ENCODE peak calls at places on chromosomes 7 and 10, in four cellular contexts. B is HepG2, Q is SK-N-SH, A is K562. X is an unnamed sample.

GRCh38 chr7:55348502-55348901 is 16.6 kb upstream of the LANCL2 start:
- DNase-seq in B (no peak), Q (no peak), A (no peak), X (no peak)

GRCh38 chr10:13382759-13383753 is 35.0 kb upstream of the SEPHS1 start:
- DNase-seq in B (no peak), Q (no peak), A (no peak), X (peak)

GRCh38 chr10:98323221-98324164 is 55.5 kb upstream of the LOXL4 start:
- DNase-seq in B (peak), Q (no peak), A (peak), X (no peak)

GRCh38 chr10:132335189-132336063 is 3.4 kb downstream of the LRRC27 start:
- DNase-seq in B (peak), Q (no peak), A (peak), X (no peak)

GRCh38 chr10:110471566-110472139 is 26.1 kb upstream of the DUSP5 start:
- DNase-seq in B (no peak), Q (no peak), A (no peak), X (no peak)

GRCh38 chr7:86908948-86909347 is 150.5 kb downstream of the ELAPOR2 start:
- DNase-seq in B (no peak), Q (no peak), A (no peak), X (peak)

GRCh38 chr7:99729501-99730261 is 5.3 kb downstream of the CYP3A7 start:
- DNase-seq in B (peak), Q (no peak), A (no peak), X (no peak)

GRCh38 chr7:6392712-6393666 is 54.8 kb downstream of the DAGLB start:
- DNase-seq in B (no peak), Q (no peak), A (peak), X (no peak)

GRCh38 chr10:113099431-113100298 is 149.6 kb downstream of the TCF7L2 start:
- DNase-seq in B (no peak), Q (peak), A (no peak), X (no peak)

GRCh38 chr7:74262639-74263398 is 8.6 kb upstream of the RFC2 start:
- DNase-seq in B (peak), Q (no peak), A (no peak), X (no peak)

GRCh38 chr10:86520871-86521619 is 547 bp downstream of the WAPL start:
- DNase-seq in B (peak), Q (peak), A (peak), X (peak)

GRCh38 chr10:3261921-3262320 is 89.3 kb upstream of the PITRM1 start:
- DNase-seq in B (no peak), Q (no peak), A (no peak), X (no peak)

DNA sequence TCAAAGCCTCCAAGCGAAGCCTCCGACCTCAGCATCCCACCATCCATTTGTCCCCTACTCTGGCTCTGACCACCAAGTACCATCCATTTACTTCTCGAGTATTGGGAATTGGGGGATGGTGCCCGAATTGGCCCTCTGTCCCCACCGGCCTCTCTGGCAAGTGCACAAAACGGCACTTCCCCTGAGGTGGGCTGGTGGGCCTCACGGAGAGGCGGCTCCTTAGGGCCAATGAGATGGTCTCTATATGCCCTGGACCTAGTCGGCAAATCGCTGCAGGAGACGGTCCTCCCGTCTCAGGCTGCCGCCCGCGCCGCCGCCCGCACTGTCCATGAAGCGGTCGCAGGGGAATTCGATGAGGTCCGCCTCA is 2.8 kb downstream of the TRIL start:
- DNase-seq in B (no peak), Q (no peak), A (no peak), X (no peak)
- TF ChIP-seq FOXJ3 in B (no peak), Q (no peak), A (no peak), X (no peak)

GRCh38 chr7:30057741-30058140 is 29.5 kb downstream of the PLEKHA8 start:
- DNase-seq in B (no peak), Q (no peak), A (no peak), X (no peak)
- TF ChIP-seq FOXJ3 in B (no peak), Q (no peak), A (no peak), X (no peak)

GRCh38 chr7:93315896-93316295 is 83.7 kb downstream of the VPS50 start:
- DNase-seq in B (no peak), Q (no peak), A (no peak), X (no peak)

GRCh38 chr7:93314449-93314848 is 82.3 kb downstream of the VPS50 start:
- DNase-seq in B (no peak), Q (no peak), A (no peak), X (no peak)

GRCh38 chr7:93307131-93307660 is 75.0 kb downstream of the VPS50 start:
- DNase-seq in B (peak), Q (no peak), A (no peak), X (no peak)

GRCh38 chr7:93307943-93308342 is 75.8 kb downstream of the VPS50 start:
- DNase-seq in B (no peak), Q (no peak), A (no peak), X (no peak)

GRCh38 chr7:93310346-93310745 is 78.2 kb downstream of the VPS50 start:
- DNase-seq in B (no peak), Q (no peak), A (no peak), X (no peak)
- TF ChIP-seq FOXJ3 in B (no peak), Q (no peak), A (no peak), X (no peak)

GRCh38 chr10:103678104-103678526 is 177.3 kb downstream of the SH3PXD2A start:
- DNase-seq in B (no peak), Q (peak), A (no peak), X (no peak)
- TF ChIP-seq FOXJ3 in B (no peak), Q (no peak), A (no peak), X (no peak)

GRCh38 chr10:124671486-124672075 is 72.6 kb downstream of the FAM53B start:
- DNase-seq in B (peak), Q (peak), A (peak), X (no peak)

GRCh38 chr10:124670849-124671248 is 73.3 kb downstream of the FAM53B start:
- DNase-seq in B (no peak), Q (peak), A (no peak), X (no peak)

GRCh38 chr10:124669824-124670654 is 74.1 kb downstream of the FAM53B start:
- DNase-seq in B (no peak), Q (peak), A (no peak), X (no peak)

GRCh38 chr10:124674768-124675222 is 69.4 kb downstream of the FAM53B start:
- DNase-seq in B (no peak), Q (no peak), A (no peak), X (no peak)

GRCh38 chr10:124672181-124672638 is 72.0 kb downstream of the FAM53B start:
- DNase-seq in B (no peak), Q (no peak), A (no peak), X (no peak)
- TF ChIP-seq FOXJ3 in B (no peak), Q (no peak), A (no peak), X (no peak)

GRCh38 chr10:101055416-101055815 is 6.4 kb upstream of the KAZALD1 start:
- DNase-seq in B (no peak), Q (no peak), A (no peak), X (no peak)

GRCh38 chr10:101054351-101054750 is 7.4 kb upstream of the KAZALD1 start:
- DNase-seq in B (no peak), Q (no peak), A (no peak), X (no peak)

GRCh38 chr10:101053516-101053915 is 8.3 kb upstream of the KAZALD1 start:
- DNase-seq in B (no peak), Q (no peak), A (no peak), X (no peak)

GRCh38 chr10:101050206-101051069 is 11.4 kb upstream of the KAZALD1 start:
- DNase-seq in B (peak), Q (peak), A (peak), X (peak)

GRCh38 chr10:101052285-101052684 is 9.5 kb upstream of the KAZALD1 start:
- DNase-seq in B (no peak), Q (no peak), A (no peak), X (no peak)
- TF ChIP-seq FOXJ3 in B (no peak), Q (no peak), A (no peak), X (no peak)

GRCh38 chr7:102934670-102935069 is 21.9 kb downstream of the LRRC17 start:
- DNase-seq in B (no peak), Q (no peak), A (no peak), X (no peak)

GRCh38 chr7:102935450-102936110 is 22.8 kb downstream of the LRRC17 start:
- DNase-seq in B (no peak), Q (peak), A (no peak), X (no peak)

GRCh38 chr7:102931757-102932156 is 19.0 kb downstream of the LRRC17 start:
- DNase-seq in B (no peak), Q (no peak), A (no peak), X (no peak)

GRCh38 chr7:102934267-102934666 is 21.5 kb downstream of the LRRC17 start:
- DNase-seq in B (no peak), Q (no peak), A (no peak), X (no peak)

GRCh38 chr7:102933763-102934162 is 21.0 kb downstream of the LRRC17 start:
- DNase-seq in B (no peak), Q (peak), A (no peak), X (peak)
- TF ChIP-seq FOXJ3 in B (no peak), Q (no peak), A (no peak), X (no peak)

GRCh38 chr7:157138424-157139141 is at the start of gene UBE3C:
- DNase-seq in B (peak), Q (peak), A (peak), X (peak)
- TF ChIP-seq FOXJ3 in B (no peak), Q (no peak), A (no peak), X (no peak)

DNA sequence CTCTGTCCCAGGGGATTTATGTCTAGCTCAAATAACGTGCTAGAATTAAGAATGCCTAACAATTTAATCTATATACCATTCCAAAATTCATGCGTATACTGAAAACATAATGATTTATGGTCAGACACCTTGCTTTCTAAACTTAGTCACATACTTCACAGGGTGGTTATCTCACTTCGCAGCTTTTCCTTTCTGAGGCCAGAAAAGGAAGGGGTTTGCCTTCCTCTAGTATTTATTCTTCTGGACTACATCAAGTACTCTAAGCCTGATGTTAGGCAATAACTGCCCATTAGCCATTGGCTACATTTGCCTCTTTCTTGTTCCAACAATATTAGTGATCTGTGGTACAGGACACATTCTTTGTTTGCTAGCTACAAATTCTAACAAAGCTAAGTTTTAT is 72.6 kb upstream of the FHIP2A start:
- DNase-seq in B (no peak), Q (no peak), A (peak), X (no peak)
- TF ChIP-seq FOXJ3 in B (no peak), Q (no peak), A (no peak), X (no peak)

DNA sequence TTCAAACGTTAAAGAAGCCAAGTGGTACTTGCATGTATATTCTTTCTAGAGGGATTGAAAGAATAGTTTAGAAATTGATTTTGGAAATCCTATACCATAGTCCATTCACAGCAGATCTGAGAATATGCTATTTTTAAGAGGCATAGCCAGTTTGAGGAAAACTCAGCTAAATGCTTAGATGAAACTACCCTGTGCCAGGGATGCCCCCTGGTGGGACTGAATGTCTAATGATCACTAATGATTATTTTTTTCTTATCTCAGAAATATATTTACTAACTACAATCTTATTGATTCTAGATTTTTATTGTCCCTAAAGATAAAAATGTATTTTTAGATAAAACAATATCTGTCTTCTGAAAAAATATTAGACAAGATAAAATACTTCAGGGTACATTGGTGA is 844.9 kb upstream of the PHF14 start:
- DNase-seq in B (no peak), Q (peak), A (peak), X (peak)
- TF ChIP-seq FOXJ3 in B (no peak), Q (no peak), A (no peak), X (no peak)